ENCODE peak calls at places on chromosomes 1 and 21, in four cellular contexts. Z is CD8-positive, alpha-beta T cell; M is activated CD4-positive, alpha-beta T cell treated with anti-CD3 and anti-CD28 coated beads, Interleukin-2, amount 50 U/mL, for 48 hours; N is mammary epithelial cell. L is an unnamed sample.

GRCh38 chr21:38327984-38328383 is 71.2 kb downstream of the KCNJ15 start:
- DNase-seq in Z (no peak), M (no peak), N (no peak), L (no peak)

GRCh38 chr1:11100149-11100493 is 452 bp upstream of the EXOSC10 start:
- DNase-seq in Z (no peak), M (no peak), N (no peak), L (no peak)

GRCh38 chr1:247411583-247412295 is 4.2 kb upstream of the NLRP3 start:
- DNase-seq in Z (no peak), M (no peak), N (no peak), L (no peak)

GRCh38 chr1:162855461-162856150 is 5.4 kb downstream of the CCDC190 start:
- DNase-seq in Z (no peak), M (no peak), N (peak), L (no peak)

GRCh38 chr1:55040953-55041494 is 1.7 kb downstream of the PCSK9 start:
- DNase-seq in Z (no peak), M (no peak), N (no peak), L (no peak)

GRCh38 chr1:22053861-22054770 is 1.6 kb downstream of the CDC42 start:
- DNase-seq in Z (no peak), M (no peak), N (peak), L (no peak)

GRCh38 chr1:14704846-14705245 is 106.4 kb downstream of the KAZN start:
- DNase-seq in Z (no peak), M (no peak), N (peak), L (no peak)

GRCh38 chr1:78275906-78276690 is 214.7 kb upstream of the PTGFR start:
- DNase-seq in Z (no peak), M (no peak), N (no peak), L (no peak)

GRCh38 chr1:111145542-111145941 is 5.5 kb downstream of the CEPT1 start:
- DNase-seq in Z (no peak), M (no peak), N (no peak), L (no peak)

GRCh38 chr1:208510192-208510952 is 266.2 kb upstream of the PLXNA2 start:
- DNase-seq in Z (no peak), M (no peak), N (peak), L (no peak)

GRCh38 chr1:221138516-221138915 is 259.3 kb downstream of the HLX start:
- DNase-seq in Z (no peak), M (no peak), N (no peak), L (no peak)

GRCh38 chr1:164755674-164756073 is 196.7 kb downstream of the PBX1 start:
- DNase-seq in Z (no peak), M (no peak), N (no peak), L (no peak)

GRCh38 chr21:32307706-32308105 is 9.1 kb downstream of the MRAP start:
- DNase-seq in Z (no peak), M (no peak), N (no peak), L (no peak)

GRCh38 chr1:58619286-58620054 is 42.4 kb upstream of the TACSTD2 start:
- DNase-seq in Z (no peak), M (no peak), N (no peak), L (no peak)

L was measured in memory B cell.